ENCODE peak calls at places on chromosomes 7 and 10, in four cellular contexts. M is sigmoid colon, C is PC-3, G is adrenal gland. E is an unnamed sample.

GRCh38 chr10:69729326-69730048 is 72.2 kb upstream of the COL13A1 start:
- DNase-seq in G (peak), C (no peak), M (peak), E (no peak)

GRCh38 chr7:91537260-91538152 is 273.3 kb downstream of the FZD1 start:
- DNase-seq in G (no peak), C (no peak), M (no peak), E (no peak)

GRCh38 chr10:10351451-10351850 is 666.2 kb upstream of the CELF2 start:
- DNase-seq in G (no peak), C (no peak), M (no peak), E (no peak)

GRCh38 chr10:123637326-123637880 is 28.8 kb upstream of the GPR26 start:
- DNase-seq in C (peak), G (no peak), M (no peak), E (no peak)

GRCh38 chr10:68406815-68407585 is at the start of gene RUFY2:
- DNase-seq in C (peak), M (peak), G (peak), E (peak)

GRCh38 chr7:151623766-151624165 is 104.1 kb upstream of the RHEB start:
- DNase-seq in M (no peak), C (peak), G (no peak), E (no peak)

GRCh38 chr7:100568936-100569844 is 4.5 kb downstream of the SAP25 start:
- DNase-seq in M (peak), C (no peak), G (peak), E (no peak)

GRCh38 chr7:157872447-157872846 is 535.6 kb downstream of the DNAJB6 start:
- DNase-seq in M (no peak), C (no peak), G (no peak), E (no peak)

GRCh38 chr7:99027841-99028240 is 116.1 kb downstream of the SMURF1 start:
- DNase-seq in M (peak), C (no peak), G (no peak), E (no peak)

GRCh38 chr10:70404906-70405824 is 1.2 kb downstream of the EIF4EBP2 start:
- DNase-seq in C (peak), G (peak), M (peak), E (peak)

GRCh38 chr10:124709862-124710261 is 34.3 kb downstream of the FAM53B start:
- DNase-seq in M (no peak), C (no peak), G (no peak), E (no peak)

GRCh38 chr7:83947260-83947659 is 247.3 kb downstream of the SEMA3A start:
- DNase-seq in C (peak), G (peak), M (no peak), E (no peak)

GRCh38 chr7:135320277-135320676 is 86.6 kb downstream of the STRA8 start:
- DNase-seq in G (peak), C (peak), M (peak), E (no peak)

GRCh38 chr7:151175793-151176311 is 8.4 kb upstream of the GBX1 start:
- DNase-seq in M (no peak), C (peak), G (no peak), E (no peak)

GRCh38 chr7:71198887-71199286 is 66.9 kb downstream of the GALNT17 start:
- DNase-seq in C (no peak), G (peak), M (no peak), E (no peak)

GRCh38 chr10:91409869-91410637 is at the start of gene HECTD2:
- DNase-seq in C (peak), G (peak), M (peak), E (no peak)

GRCh38 chr7:12715372-12716133 is 28.1 kb downstream of the ARL4A start:
- DNase-seq in G (peak), M (peak), C (peak), E (peak)

GRCh38 chr7:106462365-106462859 is 177.6 kb upstream of the NAMPT start:
- DNase-seq in C (peak), M (no peak), G (no peak), E (no peak)

GRCh38 chr10:113086282-113086681 is 136.2 kb downstream of the TCF7L2 start:
- DNase-seq in G (no peak), C (no peak), M (no peak), E (no peak)

GRCh38 chr7:37230221-37230620 is 218.4 kb downstream of the ELMO1 start:
- DNase-seq in M (peak), C (no peak), G (no peak), E (no peak)

GRCh38 chr7:45872116-45873034 is 507 bp downstream of the CCDC201 start:
- DNase-seq in M (no peak), C (peak), G (no peak), E (no peak)

GRCh38 chr10:516766-517165 is 172.7 kb downstream of the DIP2C start:
- DNase-seq in M (peak), C (no peak), G (no peak), E (no peak)

GRCh38 chr7:99997545-99998137 is 17.8 kb upstream of the ZKSCAN1 start:
- DNase-seq in M (peak), G (peak), C (no peak), E (no peak)

GRCh38 chr7:142438235-142438922 is 180.5 kb upstream of the PRSS58 start:
- DNase-seq in C (peak), G (no peak), M (no peak), E (no peak)

GRCh38 chr7:121531175-121532070 is 135.3 kb upstream of the FAM3C start:
- DNase-seq in M (no peak), G (no peak), C (peak), E (no peak)

GRCh38 chr10:44733743-44734488 is 177.2 kb upstream of the TMEM72 start:
- DNase-seq in C (peak), M (no peak), G (no peak), E (no peak)

GRCh38 chr10:76939862-76940495 is 697.6 kb downstream of the KCNMA1 start:
- DNase-seq in G (no peak), C (no peak), M (no peak), E (no peak)

GRCh38 chr7:15305002-15305600 is 256.7 kb downstream of the AGMO start:
- DNase-seq in M (peak), G (peak), C (peak), E (peak)

GRCh38 chr10:124605856-124606812 is 138.0 kb downstream of the FAM53B start:
- DNase-seq in M (no peak), C (no peak), G (no peak), E (no peak)

GRCh38 chr7:146319625-146320024 is 203.0 kb downstream of the CNTNAP2 start:
- DNase-seq in M (no peak), G (no peak), C (no peak), E (no peak)

GRCh38 chr7:13778967-13779366 is 210.5 kb downstream of the ETV1 start:
- DNase-seq in G (no peak), M (no peak), C (peak), E (no peak)

GRCh38 chr7:131066635-131067034 is 261.0 kb upstream of the MKLN1 start:
- DNase-seq in M (no peak), C (peak), G (no peak), E (no peak)

GRCh38 chr7:135601182-135601581 is 43.5 kb downstream of the NUP205 start:
- DNase-seq in M (no peak), G (no peak), C (no peak), E (peak)

GRCh38 chr10:119219747-119220320 is 12.5 kb downstream of the GRK5 start:
- DNase-seq in M (peak), G (no peak), C (no peak), E (no peak)

GRCh38 chr7:106616692-106617052 is 44.3 kb downstream of the CCDC71L start:
- DNase-seq in M (no peak), C (no peak), G (no peak), E (no peak)

GRCh38 chr7:129502708-129503685 is 666 bp downstream of the SMKR1 start:
- DNase-seq in C (no peak), G (no peak), M (no peak), E (no peak)

GRCh38 chr10:116429288-116429977 is 1.8 kb downstream of the PNLIPRP3 start:
- DNase-seq in C (no peak), G (no peak), M (no peak), E (no peak)

GRCh38 chr10:99297033-99297432 is 32.1 kb upstream of the CNNM1 start:
- DNase-seq in C (no peak), M (no peak), G (no peak), E (no peak)
- TF ChIP-seq CTCF in C (no peak), M (no peak), G (no peak), E (no peak)

DNA sequence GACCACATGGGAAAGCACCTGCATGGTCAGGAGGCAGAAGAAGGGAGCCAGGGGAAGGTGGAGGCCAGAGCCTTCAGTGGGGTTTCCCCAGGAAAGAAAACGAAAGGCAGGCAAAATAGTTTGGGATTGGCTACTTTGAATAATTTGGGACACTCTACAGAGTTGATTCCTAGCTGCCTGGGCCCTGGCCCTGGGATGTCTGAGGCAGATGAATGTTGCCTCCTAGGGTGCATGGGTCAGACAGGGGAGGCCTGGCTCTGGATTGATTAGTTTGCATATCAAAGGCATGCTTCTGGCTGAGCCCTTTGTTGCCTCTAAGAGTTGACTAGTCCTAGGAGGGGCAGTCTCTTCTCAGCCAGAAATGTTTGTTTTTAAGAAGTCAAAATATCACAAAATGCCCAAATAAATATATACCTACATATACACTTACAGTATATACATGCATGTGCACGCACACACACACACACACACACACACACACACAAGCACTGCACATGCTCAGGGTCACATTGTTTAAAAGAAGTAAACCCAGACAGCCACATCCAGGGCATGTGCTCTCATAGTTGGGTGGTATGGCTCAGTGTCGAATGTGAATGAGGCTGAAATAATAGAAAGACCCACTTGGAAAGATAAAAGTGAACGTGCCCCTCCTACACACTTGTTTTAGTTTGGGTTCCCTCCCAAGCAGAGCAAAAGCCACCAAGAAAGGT is 184.2 kb downstream of the GPAM start:
- DNase-seq in C (no peak), M (no peak), G (no peak), E (no peak)
- H3K4me3 ChIP-seq in C (no peak), M (no peak), G (no peak), E (no peak)

GRCh38 chr7:40223451-40224112 is 88.8 kb downstream of the SUGCT start:
- DNase-seq in G (no peak), C (no peak), M (no peak), E (no peak)
- TF ChIP-seq CTCF in G (no peak), C (no peak), M (no peak), E (no peak)

DNA sequence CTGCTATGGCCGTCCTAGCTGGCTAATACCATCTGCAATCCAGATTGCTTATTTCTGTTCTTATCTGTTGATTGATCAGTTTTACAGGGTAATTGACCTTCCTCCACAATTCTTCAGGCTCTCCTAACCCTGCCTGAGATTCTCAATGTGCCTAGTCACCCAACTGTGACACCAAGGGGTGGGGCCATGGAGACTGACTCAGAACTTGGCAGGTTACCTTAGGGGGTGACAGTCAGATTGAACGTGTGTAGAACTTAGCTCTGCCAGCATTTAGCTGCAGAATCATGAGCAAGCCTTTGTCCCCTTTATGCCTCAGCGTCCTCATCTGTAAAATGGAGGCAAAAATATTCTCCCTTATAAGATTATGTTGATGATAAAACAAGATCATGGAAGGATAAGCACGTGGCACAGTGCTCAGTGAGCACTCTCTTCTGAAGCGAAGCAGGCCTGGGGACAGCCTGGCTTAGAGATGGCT is 19.1 kb upstream of the LEP start:
- DNase-seq in G (peak), C (peak), M (no peak), E (peak)
- H3K4me3 ChIP-seq in G (no peak), C (no peak), M (no peak), E (no peak)

GRCh38 chr10:73813333-73813732 is 1.9 kb upstream of the NDST2 start:
- DNase-seq in M (no peak), G (no peak), C (no peak), E (no peak)

GRCh38 chr10:73815719-73816030 is 4.3 kb upstream of the NDST2 start:
- DNase-seq in G (no peak), M (no peak), C (no peak), E (no peak)

GRCh38 chr10:73816917-73817729 is 5.7 kb upstream of the NDST2 start:
- DNase-seq in M (no peak), C (no peak), G (peak), E (no peak)

GRCh38 chr10:73814276-73814895 is 3.0 kb upstream of the NDST2 start:
- DNase-seq in G (no peak), M (no peak), C (no peak), E (no peak)

GRCh38 chr10:73814896-73815718 is 3.7 kb upstream of the NDST2 start:
- DNase-seq in M (no peak), C (peak), G (no peak), E (no peak)
- TF ChIP-seq CTCF in M (no peak), C (peak), G (no peak), E (peak)